ENCODE peak calls at places on chromosome 9, in six cellular contexts. G is IMR-90, M is neuronal stem cell, E is H1, S is mesenchymal stem cell, Q is H9. R is an unnamed sample.

GRCh38 chr9:22114956-22115355 is 105.9 kb upstream of the CDKN2B start:
- DNase-seq in G (peak), Q (no peak), S (peak), E (no peak), M (no peak), R (no peak)

GRCh38 chr9:21455320-21455719 is 15.1 kb downstream of the IFNA1 start:
- DNase-seq in E (no peak), G (peak), Q (peak), S (peak), M (no peak), R (peak)

GRCh38 chr9:69577123-69577522 is 95.0 kb downstream of the APBA1 start:
- DNase-seq in S (no peak), Q (no peak), E (no peak), G (peak), M (no peak), R (no peak)

GRCh38 chr9:28073278-28073677 is 500.0 kb upstream of the C9orf72 start:
- DNase-seq in M (peak), E (peak), G (peak), Q (no peak), S (peak), R (peak)

GRCh38 chr9:131310833-131311554 is 21.5 kb downstream of the PLPP7 start:
- DNase-seq in Q (no peak), M (no peak), G (no peak), E (no peak), S (no peak), R (peak)

GRCh38 chr9:131803758-131804411 is 64.0 kb upstream of the RAPGEF1 start:
- DNase-seq in S (no peak), G (no peak), E (no peak), Q (no peak), M (no peak), R (no peak)

GRCh38 chr9:97767891-97768290 is 70.8 kb upstream of the XPA start:
- DNase-seq in S (no peak), M (no peak), E (no peak), Q (no peak), G (peak), R (no peak)

GRCh38 chr9:134474058-134474370 is 147.8 kb downstream of the RXRA start:
- DNase-seq in S (peak), G (peak), Q (no peak), M (no peak), E (no peak), R (no peak)

GRCh38 chr9:91949946-91950664 is at the start of gene ROR2:
- DNase-seq in S (peak), E (peak), Q (peak), G (peak), M (peak), R (no peak)

GRCh38 chr9:36779582-36779981 is 206.9 kb downstream of the MELK start:
- DNase-seq in G (no peak), S (no peak), Q (no peak), M (no peak), E (no peak), R (no peak)

GRCh38 chr9:5629312-5630037 is 568 bp downstream of the RIC1 start:
- DNase-seq in M (peak), G (no peak), Q (peak), S (peak), E (no peak), R (peak)

GRCh38 chr9:13770956-13771355 is 491.5 kb upstream of the MPDZ start:
- DNase-seq in G (no peak), M (no peak), Q (no peak), S (no peak), E (no peak), R (no peak)

GRCh38 chr9:117232991-117233390 is 181.9 kb downstream of the ASTN2 start:
- DNase-seq in Q (no peak), G (no peak), M (no peak), S (no peak), E (no peak), R (no peak)

GRCh38 chr9:5922192-5922591 is 31.5 kb downstream of the MLANA start:
- DNase-seq in M (no peak), S (no peak), E (no peak), G (no peak), Q (no peak), R (no peak)

GRCh38 chr9:112061152-112061740 is 113.9 kb downstream of the SUSD1 start:
- DNase-seq in G (peak), S (peak), M (no peak), E (no peak), Q (no peak), R (peak)

GRCh38 chr9:13705913-13706312 is 426.4 kb upstream of the MPDZ start:
- DNase-seq in G (peak), E (no peak), M (no peak), S (peak), Q (no peak), R (peak)

GRCh38 chr9:114225534-114226288 is 70.4 kb downstream of the COL27A1 start:
- DNase-seq in M (no peak), Q (no peak), E (no peak), G (peak), S (peak), R (no peak)

GRCh38 chr9:136542246-136543041 is 3.4 kb downstream of the NOTCH1 start:
- DNase-seq in Q (no peak), G (no peak), E (no peak), S (no peak), M (peak), R (no peak)

GRCh38 chr9:118302721-118303120 is 598.5 kb downstream of the TLR4 start:
- DNase-seq in E (no peak), S (peak), G (no peak), M (no peak), Q (no peak), R (no peak)
- H2AFZ ChIP-seq in E (no peak), S (no peak), G (no peak), M (no peak), Q (no peak), R (no peak)

DNA sequence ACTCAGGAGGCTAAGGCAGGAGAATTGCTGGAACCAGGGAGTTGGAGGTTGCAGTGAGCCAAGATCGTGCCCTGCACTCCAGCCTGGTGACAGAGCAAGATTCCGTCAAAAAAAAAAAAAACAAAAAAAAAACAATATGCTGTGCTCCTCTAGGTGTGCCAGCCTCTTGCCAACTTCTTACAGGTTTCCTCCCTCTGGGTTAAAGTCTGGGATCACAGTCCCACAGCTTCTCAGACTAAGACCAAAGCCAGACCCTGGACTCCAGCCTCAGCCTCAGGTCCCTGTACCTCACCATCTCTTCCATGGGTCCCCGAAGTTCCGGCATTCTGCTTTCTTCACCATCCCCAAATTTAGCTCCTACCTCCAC is 180.8 kb upstream of the MVB12B start:
- DNase-seq in M (no peak), Q (no peak), G (no peak), S (no peak), E (no peak), R (no peak)
- H3K23ac ChIP-seq in M (no peak), Q (no peak), G (no peak), S (no peak), E (no peak), R (no peak)

GRCh38 chr9:115362101-115362500 is 244.1 kb upstream of the TNC start:
- DNase-seq in G (no peak), Q (no peak), E (no peak), M (no peak), S (peak), R (peak)

GRCh38 chr9:115369322-115369957 is 251.5 kb upstream of the TNC start:
- DNase-seq in E (no peak), M (no peak), Q (no peak), G (peak), S (peak), R (no peak)

GRCh38 chr9:115364991-115365390 is 247.0 kb upstream of the TNC start:
- DNase-seq in M (no peak), E (no peak), Q (no peak), S (no peak), G (peak), R (no peak)

GRCh38 chr9:115367780-115368179 is 249.8 kb upstream of the TNC start:
- DNase-seq in M (no peak), G (peak), E (no peak), Q (no peak), S (peak), R (no peak)

GRCh38 chr9:115367321-115367720 is 249.4 kb upstream of the TNC start:
- DNase-seq in M (no peak), G (no peak), S (no peak), Q (no peak), E (no peak), R (peak)
- H2AK5ac ChIP-seq in M (no peak), G (no peak), S (no peak), Q (no peak), E (no peak), R (no peak)

GRCh38 chr9:32554107-32554506 is 1.7 kb upstream of the TOPORS start:
- DNase-seq in Q (no peak), S (peak), E (no peak), G (peak), M (no peak), R (no peak)

GRCh38 chr9:32552172-32552872 is at the start of the genes SMIM27 and TOPORS:
- DNase-seq in E (peak), Q (peak), M (peak), S (peak), G (peak), R (peak)

GRCh38 chr9:32550609-32551490 is 1.3 kb upstream of the SMIM27 start:
- DNase-seq in Q (peak), S (peak), G (peak), M (peak), E (peak), R (peak)

GRCh38 chr9:32551491-32552049 is 557 bp upstream of the SMIM27 start:
- DNase-seq in E (peak), G (peak), S (peak), Q (peak), M (peak), R (peak)

GRCh38 chr9:32550046-32550608 is 2.0 kb upstream of the SMIM27 start:
- DNase-seq in Q (no peak), M (peak), S (peak), E (no peak), G (peak), R (no peak)
- H2AFZ ChIP-seq in Q (no peak), M (peak), S (no peak), E (no peak), G (peak), R (peak)

R was measured in trophoblast cell.